ENCODE peak calls at places on chromosome 20, in six cellular contexts. One of them, this sample, is unnamed.

GRCh38 chr20:32820000-32820697 is 395 bp downstream of the MAPRE1 start:
- DNase-seq in nephron progenitor cell: peak; percentile 94
- DNase-seq in KBM-7: peak; percentile 50
- DNase-seq in RCC 7860: peak; percentile 40
- DNase-seq in putamen: no peak
- DNase-seq in SHP77: peak; percentile 58
- DNase-seq in this sample: peak; percentile 67

GRCh38 chr20:45999908-46000570 is 8.7 kb upstream of the MMP9 start:
- DNase-seq in putamen: no peak
- DNase-seq in RCC 7860: no peak
- DNase-seq in KBM-7: no peak
- DNase-seq in SHP77: no peak
- DNase-seq in nephron progenitor cell: no peak
- DNase-seq in this sample: no peak

GRCh38 chr20:38804682-38805501 is 605 bp upstream of the PPP1R16B start:
- DNase-seq in SHP77: no peak
- DNase-seq in KBM-7: peak; percentile 99
- DNase-seq in nephron progenitor cell: no peak
- DNase-seq in putamen: no peak
- DNase-seq in RCC 7860: no peak
- DNase-seq in this sample: no peak

GRCh38 chr20:3173582-3174441 is 463 bp upstream of the LZTS3 start:
- DNase-seq in putamen: peak; percentile 89
- DNase-seq in SHP77: peak; percentile 92
- DNase-seq in nephron progenitor cell: peak; percentile 98
- DNase-seq in RCC 7860: peak; percentile 22
- DNase-seq in KBM-7: peak; percentile 80
- DNase-seq in this sample: peak; percentile 46

GRCh38 chr20:24938498-24938897 is 10.6 kb upstream of the CST7 start:
- DNase-seq in SHP77: no peak
- DNase-seq in nephron progenitor cell: no peak
- DNase-seq in putamen: no peak
- DNase-seq in RCC 7860: no peak
- DNase-seq in KBM-7: no peak
- DNase-seq in this sample: no peak

GRCh38 chr20:33392016-33392415 is 9.3 kb downstream of the CDK5RAP1 start:
- DNase-seq in KBM-7: no peak
- DNase-seq in putamen: no peak
- DNase-seq in SHP77: no peak
- DNase-seq in nephron progenitor cell: peak; percentile 29
- DNase-seq in RCC 7860: no peak
- DNase-seq in this sample: no peak

GRCh38 chr20:15599961-15600360 is 973.3 kb downstream of the KIF16B start:
- DNase-seq in SHP77: no peak
- DNase-seq in KBM-7: no peak
- DNase-seq in RCC 7860: no peak
- DNase-seq in putamen: no peak
- DNase-seq in nephron progenitor cell: no peak
- DNase-seq in this sample: no peak

GRCh38 chr20:46308258-46309157 is at the start of gene CDH22:
- DNase-seq in nephron progenitor cell: peak; percentile 78
- DNase-seq in SHP77: no peak
- DNase-seq in putamen: peak; percentile 58
- DNase-seq in KBM-7: peak; percentile 68
- DNase-seq in RCC 7860: no peak
- DNase-seq in this sample: no peak

GRCh38 chr20:45611054-45611453 is 18.5 kb upstream of the WFDC10A start:
- DNase-seq in RCC 7860: peak; percentile 22
- DNase-seq in putamen: no peak
- DNase-seq in KBM-7: peak; percentile 20
- DNase-seq in nephron progenitor cell: peak; percentile 5
- DNase-seq in SHP77: no peak
- DNase-seq in this sample: no peak

GRCh38 chr20:11204926-11205768 is 531.3 kb upstream of the JAG1 start:
- DNase-seq in SHP77: peak; percentile 74
- DNase-seq in KBM-7: peak; percentile 64
- DNase-seq in putamen: peak; percentile 47
- DNase-seq in RCC 7860: peak; percentile 52
- DNase-seq in nephron progenitor cell: peak; percentile 51
- DNase-seq in this sample: peak; percentile 31

GRCh38 chr20:40197744-40198143 is 491.3 kb downstream of the MAFB start:
- DNase-seq in KBM-7: peak; percentile 5
- DNase-seq in nephron progenitor cell: no peak
- DNase-seq in RCC 7860: no peak
- DNase-seq in SHP77: no peak
- DNase-seq in putamen: no peak
- DNase-seq in this sample: no peak

GRCh38 chr20:3402453-3402852 is 5.0 kb downstream of the DNAAF9 start:
- DNase-seq in putamen: no peak
- DNase-seq in SHP77: no peak
- DNase-seq in nephron progenitor cell: no peak
- DNase-seq in RCC 7860: no peak
- DNase-seq in KBM-7: no peak
- DNase-seq in this sample: no peak

GRCh38 chr20:51233345-51233744 is 210.4 kb upstream of the KCNG1 start:
- DNase-seq in KBM-7: no peak
- DNase-seq in putamen: no peak
- DNase-seq in nephron progenitor cell: no peak
- DNase-seq in RCC 7860: no peak
- DNase-seq in SHP77: no peak
- DNase-seq in this sample: no peak